ENCODE peak calls at places on chromosomes 16 and 17, in seven cellular contexts. Z, W, P, O, H, J and I are unnamed samples.

GRCh38 chr17:80968602-80969029 is 23.0 kb upstream of the CHMP6 start:
- DNase-seq in Z (no peak), W (no peak), P (no peak), H (peak), J (no peak), O (peak), I (no peak)

GRCh38 chr17:77327566-77328463 is 187.0 kb downstream of the SEC14L1 start:
- DNase-seq in Z (no peak), H (no peak), W (peak), O (peak), J (no peak), P (no peak), I (no peak)

GRCh38 chr17:28745777-28746473 is 2.1 kb downstream of the TRAF4 start:
- DNase-seq in O (no peak), W (peak), J (peak), Z (no peak), P (no peak), H (no peak), I (no peak)

GRCh38 chr16:88978608-88979346 is 1.8 kb upstream of the CBFA2T3 start:
- DNase-seq in P (no peak), H (no peak), Z (no peak), O (no peak), J (no peak), W (no peak), I (no peak)

GRCh38 chr16:85054948-85055502 is 27.4 kb downstream of the KIAA0513 start:
- DNase-seq in W (no peak), O (no peak), J (no peak), P (no peak), H (no peak), Z (no peak), I (no peak)

GRCh38 chr17:5418858-5419355 is 555 bp downstream of the NUP88 start:
- DNase-seq in O (no peak), Z (no peak), P (no peak), H (peak), J (peak), W (peak), I (no peak)

GRCh38 chr16:47392114-47392513 is 68.7 kb downstream of the ITFG1 start:
- DNase-seq in H (no peak), J (peak), Z (no peak), W (no peak), P (no peak), O (no peak), I (no peak)

GRCh38 chr17:14859521-14859920 is 405.6 kb downstream of the PMP22 start:
- DNase-seq in O (no peak), Z (peak), W (no peak), H (no peak), P (no peak), J (no peak), I (peak)

GRCh38 chr17:55426851-55427586 is 5.4 kb upstream of the MMD start:
- DNase-seq in O (no peak), Z (no peak), P (no peak), W (no peak), J (peak), H (no peak), I (no peak)

GRCh38 chr16:11310997-11311561 is 29.9 kb upstream of the PRM1 start:
- DNase-seq in O (no peak), J (no peak), Z (no peak), W (no peak), H (no peak), P (no peak), I (no peak)

GRCh38 chr16:72798212-72798611 is 249.7 kb downstream of the ZFHX3 start:
- DNase-seq in W (no peak), J (no peak), H (no peak), Z (no peak), O (no peak), P (no peak), I (no peak)

GRCh38 chr17:32565401-32565800 is 78.6 kb downstream of the CDK5R1 start:
- DNase-seq in W (no peak), O (no peak), P (no peak), Z (no peak), J (no peak), H (no peak), I (no peak)

GRCh38 chr17:79391376-79391775 is 219.5 kb downstream of the RBFOX3 start:
- DNase-seq in J (no peak), O (no peak), Z (no peak), W (no peak), H (no peak), P (no peak), I (no peak)

GRCh38 chr17:7313028-7313889 is 1.9 kb downstream of the GPS2 start:
- DNase-seq in P (no peak), W (no peak), H (peak), Z (no peak), J (peak), O (no peak), I (no peak)

GRCh38 chr16:22948058-22948602 is 134.2 kb downstream of the HS3ST2 start:
- DNase-seq in O (no peak), H (no peak), J (peak), Z (no peak), W (no peak), P (no peak), I (no peak)

GRCh38 chr17:17675925-17676534 is 5.2 kb upstream of the RAI1 start:
- DNase-seq in J (peak), P (no peak), W (no peak), Z (no peak), H (no peak), O (no peak), I (no peak)

GRCh38 chr16:56419740-56420548 is 5.4 kb downstream of the AMFR start:
- DNase-seq in J (no peak), O (no peak), H (no peak), Z (no peak), P (no peak), W (no peak), I (no peak)

GRCh38 chr17:28686296-28686695 is 24.3 kb downstream of the SUPT6H start:
- DNase-seq in H (no peak), W (no peak), P (no peak), O (no peak), J (no peak), Z (no peak), I (no peak)

GRCh38 chr17:4357030-4357635 is 9.3 kb downstream of the UBE2G1 start:
- DNase-seq in O (no peak), Z (no peak), J (no peak), H (no peak), P (no peak), W (no peak), I (no peak)

GRCh38 chr17:1736348-1737281 is 6.1 kb upstream of the SERPINF2 start:
- DNase-seq in H (peak), O (peak), Z (no peak), P (peak), J (peak), W (peak), I (peak)

GRCh38 chr17:78315355-78316114 is 44.3 kb downstream of the SOCS3 start:
- DNase-seq in Z (peak), P (peak), W (peak), H (no peak), O (peak), J (peak), I (no peak)

GRCh38 chr16:10558746-10559641 is 21.4 kb downstream of the EMP2 start:
- DNase-seq in J (peak), H (no peak), P (no peak), O (peak), Z (no peak), W (peak), I (no peak)

GRCh38 chr17:30309591-30309990 is 17.8 kb upstream of the BLMH start:
- DNase-seq in O (no peak), P (no peak), J (no peak), W (no peak), H (no peak), Z (no peak), I (no peak)

GRCh38 chr16:59410451-59410850 is 676.3 kb upstream of the GOT2 start:
- DNase-seq in O (no peak), H (no peak), J (no peak), Z (no peak), W (no peak), P (no peak), I (no peak)

DNA sequence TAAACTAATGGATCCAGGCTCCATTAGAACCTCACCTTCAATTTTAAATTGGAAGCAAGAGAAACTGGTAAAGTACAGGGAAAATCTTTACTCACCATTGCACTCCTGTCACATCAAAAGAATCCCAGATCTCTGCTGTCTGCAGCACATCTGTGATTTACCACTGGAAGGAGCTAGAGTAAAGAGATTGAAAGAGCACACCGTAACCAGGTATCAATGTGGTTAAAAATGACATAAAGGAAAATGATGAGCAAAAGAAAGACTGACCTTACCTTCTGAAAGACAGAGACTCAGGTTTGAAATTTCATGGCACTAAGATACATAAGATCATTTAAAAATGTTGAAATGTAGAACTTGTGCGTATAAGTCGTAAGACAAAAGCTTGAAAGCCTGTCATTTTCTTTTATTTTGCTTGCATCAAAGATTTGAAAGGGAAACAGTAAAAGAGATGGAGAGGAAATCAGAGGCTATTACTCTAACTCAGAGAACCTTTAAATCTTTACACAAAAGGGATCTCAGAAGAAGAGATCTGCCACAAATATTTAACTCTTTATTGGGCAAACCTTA is 678.2 kb upstream of the GOT2 start:
- DNase-seq in J (peak), P (no peak), W (no peak), Z (no peak), O (no peak), H (no peak), I (no peak)
- TF ChIP-seq CTCF in J (peak), P (peak), W (no peak), Z (peak), O (peak), H (no peak), I (peak)

GRCh38 chr16:2874032-2874431 is 9.0 kb upstream of the FLYWCH2 start:
- DNase-seq in O (no peak), P (no peak), Z (no peak), J (no peak), W (no peak), H (no peak), I (no peak)

GRCh38 chr16:2879854-2880508 is 3.0 kb upstream of the FLYWCH2 start:
- DNase-seq in P (no peak), J (no peak), O (no peak), Z (no peak), H (no peak), W (no peak), I (no peak)

GRCh38 chr16:2871926-2872325 is 11.1 kb upstream of the FLYWCH2 start:
- DNase-seq in O (no peak), J (no peak), H (no peak), W (no peak), Z (no peak), P (no peak), I (no peak)

GRCh38 chr16:2869502-2870064 is 11.6 kb upstream of the PRSS22 start:
- DNase-seq in H (no peak), O (no peak), J (no peak), W (no peak), Z (no peak), P (no peak), I (no peak)

GRCh38 chr16:2874584-2875362 is 8.2 kb upstream of the FLYWCH2 start:
- DNase-seq in H (peak), O (peak), W (peak), Z (peak), P (no peak), J (peak), I (no peak)
- H3K4me3 ChIP-seq in H (no peak), O (no peak), W (no peak), Z (no peak), P (no peak), J (no peak), I (no peak)

GRCh38 chr16:55370762-55371482 is 46.9 kb downstream of the IRX6 start:
- DNase-seq in P (no peak), W (peak), J (peak), O (peak), H (peak), Z (no peak), I (no peak)
- TF ChIP-seq CTCF in P (peak), W (peak), J (peak), O (peak), H (peak), Z (peak), I (peak)

DNA sequence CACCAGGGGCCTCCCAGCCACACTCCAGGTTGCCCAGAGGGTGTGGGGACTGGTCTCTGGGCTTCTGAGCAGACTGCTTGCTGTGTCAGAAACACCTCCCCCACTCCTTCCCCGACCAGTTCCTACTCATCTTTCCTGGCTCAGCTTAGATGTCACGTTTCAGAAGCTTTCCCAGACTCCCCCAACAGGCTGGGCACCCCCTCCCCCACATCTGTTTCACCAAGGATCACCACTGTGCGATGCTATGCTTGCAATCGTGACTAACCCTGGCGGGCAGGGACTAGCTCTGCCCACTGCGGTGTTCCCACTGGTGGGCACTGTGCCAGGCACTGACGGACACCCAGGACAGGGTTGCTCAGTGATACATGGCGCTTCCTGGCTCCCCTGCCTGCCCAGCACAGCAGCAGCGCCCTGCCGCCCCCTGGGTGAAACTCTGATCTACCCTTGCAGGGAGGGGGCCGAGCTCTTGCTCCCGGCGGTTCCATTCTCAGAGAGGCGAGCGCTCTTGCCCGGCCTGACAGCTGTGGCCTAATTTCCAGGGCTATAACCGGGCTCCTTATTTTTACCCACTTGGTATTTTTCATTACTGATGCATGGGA is 29.4 kb upstream of the MTSS2 start:
- DNase-seq in O (peak), J (peak), H (peak), W (peak), P (peak), Z (peak), I (peak)
- H3K4me3 ChIP-seq in O (no peak), J (no peak), H (peak), W (no peak), P (no peak), Z (peak), I (no peak)

GRCh38 chr17:37614391-37614790 is 5.2 kb upstream of the SYNRG start:
- DNase-seq in H (no peak), P (peak), W (no peak), J (peak), Z (no peak), O (no peak), I (peak)
- TF ChIP-seq CTCF in H (no peak), P (no peak), W (no peak), J (no peak), Z (no peak), O (no peak), I (no peak)

GRCh38 chr16:1397779-1398178 is 16.7 kb downstream of the UNKL start:
- DNase-seq in W (no peak), O (no peak), H (no peak), Z (no peak), J (no peak), P (no peak), I (no peak)
- H3K4me3 ChIP-seq in W (no peak), O (no peak), H (no peak), Z (no peak), J (no peak), P (no peak), I (no peak)